ENCODE peak calls at places on chromosomes 11 and 22, in eight cellular contexts. X is GM23248; Q is tibial nerve; I is ovary; B is naive thymus-derived CD4-positive, alpha-beta T cell; D is mammary epithelial cell; R is substantia nigra; G is cardiac muscle cell. P is an unnamed sample.

GRCh38 chr11:83659466-83659865 is 373.3 kb upstream of the CCDC90B start:
- DNase-seq in R (no peak), I (no peak), G (no peak), Q (no peak), X (no peak), B (no peak), D (no peak), P (no peak)

GRCh38 chr22:40051322-40051721 is 56.6 kb downstream of the FAM83F start:
- DNase-seq in I (no peak), R (no peak), Q (no peak), D (no peak), G (no peak), B (no peak), X (no peak), P (no peak)

GRCh38 chr22:29202231-29203192 is 3.2 kb upstream of the EMID1 start:
- DNase-seq in B (peak), Q (peak), I (peak), X (no peak), G (no peak), R (no peak), D (no peak), P (no peak)

GRCh38 chr11:134781335-134781970 is 369.4 kb upstream of the B3GAT1 start:
- DNase-seq in R (no peak), Q (no peak), X (no peak), G (no peak), I (no peak), B (no peak), D (no peak), P (no peak)

GRCh38 chr11:132717824-132718223 is 814.5 kb downstream of the OPCML start:
- DNase-seq in B (no peak), D (no peak), R (no peak), G (no peak), Q (no peak), I (no peak), X (no peak), P (no peak)

GRCh38 chr22:37607010-37607911 is 1.4 kb upstream of the GGA1 start:
- DNase-seq in R (peak), X (peak), D (peak), Q (peak), G (peak), B (peak), I (peak), P (no peak)

GRCh38 chr11:73760066-73760679 is 701 bp downstream of the RAB6A start:
- DNase-seq in R (no peak), D (peak), X (peak), G (peak), I (peak), B (no peak), Q (no peak), P (no peak)

GRCh38 chr11:117395476-117395875 is 67.8 kb downstream of the CEP164 start:
- DNase-seq in G (no peak), R (no peak), I (no peak), D (no peak), B (no peak), Q (no peak), X (no peak), P (no peak)

GRCh38 chr11:12725863-12726666 is 51.8 kb downstream of the TEAD1 start:
- DNase-seq in R (no peak), I (no peak), Q (no peak), X (peak), G (no peak), D (peak), B (no peak), P (no peak)

GRCh38 chr11:62727833-62728721 is at the start of gene TTC9C:
- DNase-seq in I (peak), Q (peak), B (peak), D (peak), X (peak), G (peak), R (peak), P (peak)

GRCh38 chr11:66278396-66279091 is 569 bp downstream of the CNIH2 start:
- DNase-seq in D (no peak), B (no peak), X (peak), Q (no peak), I (peak), R (no peak), G (no peak), P (no peak)

GRCh38 chr11:86799680-86800075 is 664 bp upstream of the PRSS23 start:
- DNase-seq in Q (no peak), D (no peak), B (no peak), R (no peak), X (no peak), G (peak), I (no peak), P (no peak)

GRCh38 chr11:119420631-119421030 is 2.3 kb downstream of the THY1 start:
- DNase-seq in D (no peak), I (no peak), B (no peak), X (no peak), G (no peak), R (no peak), Q (no peak), P (no peak)

GRCh38 chr22:46017166-46017565 is 40.2 kb upstream of the WNT7B start:
- DNase-seq in R (no peak), I (no peak), G (no peak), D (no peak), B (no peak), Q (no peak), X (peak), P (no peak)

GRCh38 chr11:61784506-61784805 is 7.9 kb downstream of the TMEM258 start:
- DNase-seq in Q (no peak), B (no peak), I (peak), X (no peak), R (no peak), D (no peak), G (no peak), P (no peak)

DNA sequence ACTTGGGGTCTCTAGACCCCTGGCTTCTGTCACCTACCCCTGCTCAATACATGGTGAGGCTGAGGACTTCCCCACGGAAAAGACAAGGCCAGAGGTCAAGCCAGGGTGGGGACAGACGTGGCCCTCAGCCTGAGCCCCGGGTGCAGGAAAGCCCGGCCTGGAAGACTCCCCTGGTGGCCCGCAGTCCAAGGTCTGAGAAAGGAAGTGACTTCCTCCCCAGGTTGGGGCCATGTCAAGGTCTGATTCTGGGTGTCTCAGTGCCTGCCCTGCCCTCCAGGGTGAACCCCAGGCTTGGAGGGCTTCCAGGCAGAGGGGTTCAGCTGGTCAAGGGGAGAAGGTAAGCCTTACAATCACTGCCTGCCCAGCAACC is 3.9 kb downstream of the CTSD start:
- DNase-seq in B (no peak), R (no peak), I (no peak), Q (no peak), G (no peak), D (no peak), X (no peak), P (no peak)
- H3K27ac ChIP-seq in B (peak), R (peak), I (no peak), Q (peak), G (no peak), D (no peak), X (no peak), P (peak)

DNA sequence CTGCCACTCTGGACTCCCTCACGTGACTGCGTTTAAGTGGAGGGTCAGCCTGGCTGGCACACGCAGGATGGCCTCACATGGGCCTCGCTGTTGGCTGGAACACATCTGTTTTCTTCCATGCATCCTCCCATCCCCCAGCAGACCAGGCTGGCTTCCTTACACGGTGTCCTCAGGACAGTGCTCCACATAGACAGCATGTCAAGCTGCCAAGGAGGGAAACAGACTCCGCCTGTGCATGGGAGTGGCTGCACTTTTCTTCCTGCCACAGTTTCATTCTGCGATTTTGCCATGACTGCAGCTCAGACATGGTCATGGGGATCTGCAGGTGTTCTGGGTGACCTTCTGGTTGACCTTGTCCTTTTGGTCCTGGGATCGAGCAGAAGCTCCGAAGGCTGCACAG is 344.2 kb downstream of the SHANK2 start:
- DNase-seq in G (no peak), I (no peak), D (no peak), R (no peak), B (no peak), Q (no peak), X (no peak), P (no peak)
- H3K27ac ChIP-seq in G (no peak), I (no peak), D (no peak), R (no peak), B (no peak), Q (no peak), X (no peak), P (no peak)

DNA sequence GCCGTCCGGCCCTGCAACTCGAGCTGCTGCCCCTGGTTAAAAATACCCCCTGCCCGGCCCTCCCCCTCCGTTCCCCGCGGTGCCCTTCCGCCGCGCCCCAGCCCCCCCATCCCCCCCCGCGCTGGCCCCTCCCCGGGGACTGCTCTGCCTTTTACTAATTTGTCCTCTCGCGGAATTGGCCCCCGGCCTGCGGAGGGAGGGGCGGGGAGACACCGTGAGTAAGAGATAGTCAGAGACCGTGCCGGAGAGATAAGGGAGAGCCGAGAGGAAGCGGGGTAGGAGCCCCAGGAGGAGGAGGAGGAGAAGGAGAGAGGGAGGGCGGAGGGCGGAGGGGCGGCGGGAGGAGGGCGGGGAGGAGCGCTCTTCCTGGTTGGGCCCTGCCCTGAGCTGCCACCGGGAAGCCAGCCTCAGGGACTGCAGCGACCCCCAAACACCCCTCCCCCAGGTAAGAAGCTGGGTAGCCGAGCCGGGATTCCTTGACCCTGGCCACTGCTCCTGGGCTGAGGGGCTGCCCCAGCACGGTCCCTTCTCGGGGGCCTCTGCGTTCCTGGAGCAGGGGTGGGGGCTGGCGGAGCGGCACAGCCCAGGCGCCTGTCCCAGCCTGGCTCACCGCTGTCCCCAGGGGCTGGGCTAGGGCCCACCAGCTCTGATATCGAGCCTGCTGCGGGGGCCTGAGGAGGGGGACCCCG is at the start of gene CAPN1:
- DNase-seq in I (peak), R (no peak), G (peak), D (peak), B (peak), Q (peak), X (peak), P (peak)
- H3K27ac ChIP-seq in I (peak), R (peak), G (peak), D (peak), B (peak), Q (peak), X (peak), P (peak)

GRCh38 chr11:34358666-34359547 is 1.1 kb upstream of the ABTB2 start:
- DNase-seq in Q (peak), X (peak), R (peak), D (peak), G (peak), B (peak), I (peak), P (peak)
- H3K27ac ChIP-seq in Q (peak), X (no peak), R (peak), D (peak), G (no peak), B (peak), I (peak), P (no peak)